ENCODE peak calls at places on chromosome 16, in seven cellular contexts. P, D, N, L, B, O and S are unnamed samples.

GRCh38 chr16:81697321-81697885 is 81.7 kb upstream of the PLCG2 start:
- DNase-seq in B (peak), L (peak), O (no peak), D (peak), P (peak), N (no peak), S (peak)

GRCh38 chr16:14074544-14074943 is 3.4 kb downstream of the MRTFB start:
- DNase-seq in P (no peak), D (no peak), L (no peak), B (no peak), N (no peak), O (no peak), S (no peak)

GRCh38 chr16:83113317-83113716 is 486.5 kb downstream of the CDH13 start:
- DNase-seq in O (no peak), P (no peak), N (no peak), D (no peak), L (peak), B (no peak), S (no peak)

GRCh38 chr16:56888806-56889205 is 23.8 kb downstream of the SLC12A3 start:
- DNase-seq in D (no peak), O (no peak), P (no peak), B (no peak), L (no peak), N (no peak), S (no peak)

GRCh38 chr16:23835390-23836077 is at the start of gene PRKCB:
- DNase-seq in L (peak), O (peak), D (peak), B (peak), P (peak), N (peak), S (peak)

GRCh38 chr16:27377666-27378485 is 24.1 kb upstream of the IL21R start:
- DNase-seq in D (no peak), N (no peak), P (no peak), L (no peak), O (no peak), B (no peak), S (no peak)

GRCh38 chr16:88197481-88198456 is 185.0 kb upstream of the ZNF469 start:
- DNase-seq in P (no peak), B (no peak), N (no peak), D (no peak), L (no peak), O (no peak), S (no peak)

GRCh38 chr16:57788951-57789350 is 13.3 kb downstream of the KIFC3 start:
- DNase-seq in O (no peak), B (no peak), P (no peak), D (no peak), L (no peak), N (no peak), S (no peak)

GRCh38 chr16:67873435-67874146 is 739 bp downstream of the EDC4 start:
- DNase-seq in O (no peak), D (no peak), B (no peak), N (no peak), L (no peak), P (no peak), S (no peak)

GRCh38 chr16:67150058-67150832 is 553 bp downstream of the B3GNT9 start:
- DNase-seq in O (no peak), P (no peak), N (no peak), L (peak), D (no peak), B (peak), S (no peak)

GRCh38 chr16:65249768-65250167 is 127.9 kb upstream of the CDH11 start:
- DNase-seq in L (no peak), B (no peak), O (no peak), D (no peak), P (peak), N (no peak), S (peak)

GRCh38 chr16:3171181-3171854 is 16.7 kb upstream of the OR1F1 start:
- DNase-seq in N (no peak), B (no peak), L (no peak), D (no peak), P (no peak), O (no peak), S (no peak)

GRCh38 chr16:86558355-86559193 is 3.5 kb upstream of the MTHFSD start:
- DNase-seq in O (no peak), N (no peak), D (no peak), P (no peak), L (no peak), B (no peak), S (no peak)

GRCh38 chr16:78122774-78123315 is 23.4 kb downstream of the WWOX start:
- DNase-seq in P (no peak), N (no peak), O (peak), D (no peak), L (no peak), B (no peak), S (no peak)

GRCh38 chr16:48632137-48632774 is 22.3 kb upstream of the N4BP1 start:
- DNase-seq in B (no peak), L (no peak), N (no peak), P (peak), D (no peak), O (no peak), S (no peak)

GRCh38 chr16:15643453-15644305 is 725 bp upstream of the MARF1 start:
- DNase-seq in P (no peak), D (peak), O (peak), N (no peak), B (no peak), L (no peak), S (no peak)

GRCh38 chr16:8611122-8611521 is 10.4 kb upstream of the METTL22 start:
- DNase-seq in P (no peak), O (no peak), N (no peak), L (no peak), D (no peak), B (no peak), S (no peak)

GRCh38 chr16:74224828-74225227 is 71.8 kb upstream of the PSMD7 start:
- DNase-seq in B (no peak), L (no peak), N (no peak), O (no peak), P (no peak), D (no peak), S (no peak)

GRCh38 chr16:81480856-81481821 is 36.5 kb downstream of the CMIP start:
- DNase-seq in P (peak), D (no peak), O (no peak), B (no peak), N (no peak), L (no peak), S (peak)

GRCh38 chr16:69904495-69905170 is 46.5 kb upstream of the CLEC18A start:
- DNase-seq in O (no peak), D (no peak), L (peak), P (peak), N (no peak), B (no peak), S (no peak)

GRCh38 chr16:70523621-70524405 is at the start of gene SF3B3:
- DNase-seq in N (peak), P (peak), D (peak), B (peak), O (peak), L (peak), S (peak)

GRCh38 chr16:74216319-74216718 is 80.3 kb upstream of the PSMD7 start:
- DNase-seq in B (no peak), D (no peak), O (no peak), N (no peak), P (no peak), L (no peak), S (no peak)

GRCh38 chr16:76970087-76970744 is 220.8 kb upstream of the MON1B start:
- DNase-seq in L (no peak), D (no peak), P (no peak), N (no peak), B (no peak), O (no peak), S (no peak)

GRCh38 chr16:13957197-13958078 is 37.5 kb downstream of the ERCC4 start:
- DNase-seq in L (no peak), O (peak), N (no peak), P (peak), D (no peak), B (peak), S (no peak)

GRCh38 chr16:66481943-66482390 is 54.9 kb downstream of the BEAN1 start:
- DNase-seq in N (no peak), D (no peak), L (no peak), P (peak), B (no peak), O (no peak), S (no peak)

GRCh38 chr16:84585886-84586285 is 32.0 kb downstream of the COTL1 start:
- DNase-seq in D (no peak), L (peak), B (peak), N (no peak), O (no peak), P (no peak), S (no peak)

GRCh38 chr16:1323296-1324239 is 9.9 kb upstream of the BAIAP3 start:
- DNase-seq in B (no peak), N (no peak), D (no peak), L (no peak), O (no peak), P (no peak), S (no peak)

GRCh38 chr16:56849690-56850680 is 15.0 kb upstream of the SLC12A3 start:
- DNase-seq in N (no peak), B (no peak), L (no peak), D (no peak), O (no peak), P (no peak), S (peak)